ENCODE peak calls at places on chromosomes 4 and X, in eight cellular contexts. S is GM04504, H is cortex of kidney, W is heart left ventricle, F is endothelial cell, C is HTR-8/SVneo, M is germinal center, Z is iris pigment epithelial cell. L is an unnamed sample.

GRCh38 chrX:40474205-40474626 is 106.6 kb upstream of the ATP6AP2 start:
- DNase-seq in S (no peak), M (no peak), H (no peak), W (peak), F (peak), Z (peak), C (peak), L (no peak)

GRCh38 chr4:68299492-68300457 is 50.1 kb downstream of the YTHDC1 start:
- DNase-seq in M (no peak), W (no peak), C (no peak), Z (no peak), F (no peak), H (no peak), S (no peak), L (no peak)

GRCh38 chr4:156197216-156197615 is 243.6 kb upstream of the CTSO start:
- DNase-seq in W (no peak), H (no peak), M (no peak), F (no peak), Z (no peak), C (no peak), S (no peak), L (no peak)

GRCh38 chr4:94446386-94446785 is 5.4 kb upstream of the PDLIM5 start:
- DNase-seq in Z (peak), H (no peak), W (no peak), C (no peak), S (peak), F (no peak), M (no peak), L (no peak)

GRCh38 chr4:138138774-138139173 is 103.4 kb downstream of the SLC7A11 start:
- DNase-seq in Z (no peak), C (no peak), H (no peak), M (no peak), S (no peak), W (no peak), F (no peak), L (no peak)

GRCh38 chr4:75724867-75725724 is 719 bp downstream of the USO1 start:
- DNase-seq in F (peak), S (peak), H (no peak), W (peak), C (peak), M (peak), Z (peak), L (peak)

GRCh38 chr4:38675167-38676121 is 11.4 kb downstream of the KLF3 start:
- DNase-seq in S (peak), C (peak), M (peak), Z (peak), H (no peak), F (peak), W (peak), L (peak)

GRCh38 chr4:53653484-53654053 is 62.3 kb upstream of the LNX1 start:
- DNase-seq in Z (no peak), F (no peak), H (no peak), W (no peak), M (no peak), S (peak), C (no peak), L (no peak)

GRCh38 chrX:154132366-154132765 is 11.7 kb upstream of the OPN1LW start:
- DNase-seq in F (no peak), H (no peak), Z (no peak), W (no peak), C (no peak), M (no peak), S (no peak), L (no peak)

GRCh38 chr4:80197132-80197573 is at the start of gene PRDM8:
- DNase-seq in C (no peak), S (no peak), Z (no peak), W (no peak), H (no peak), M (no peak), F (peak), L (no peak)

GRCh38 chr4:73943555-73943954 is 38.3 kb downstream of the PF4 start:
- DNase-seq in F (no peak), W (no peak), Z (no peak), H (no peak), S (no peak), M (no peak), C (no peak), L (no peak)

GRCh38 chrX:3791449-3791848 is 78.0 kb upstream of the PRKX start:
- DNase-seq in H (no peak), W (no peak), M (no peak), S (no peak), Z (no peak), F (no peak), C (no peak), L (no peak)

GRCh38 chrX:6778547-6779231 is 243.8 kb upstream of the VCX3A start:
- DNase-seq in C (no peak), Z (no peak), W (no peak), H (no peak), F (no peak), S (no peak), M (no peak), L (no peak)

GRCh38 chr4:31275906-31276305 is 555.7 kb downstream of the PCDH7 start:
- DNase-seq in H (no peak), S (no peak), C (no peak), M (no peak), Z (no peak), F (no peak), W (no peak), L (no peak)

GRCh38 chrX:149513713-149514427 is 8.8 kb upstream of the IDS start:
- DNase-seq in C (no peak), S (no peak), W (no peak), Z (no peak), H (no peak), F (no peak), M (no peak), L (no peak)

L was measured in HS-27A.